ENCODE peak calls at places on chromosomes 3 and 15, in five cellular contexts. B is heart right ventricle, Z is GM10248, Y is uterus, O is astrocyte of the cerebellum. L is an unnamed sample.

GRCh38 chr3:47003461-47004368 is 24.2 kb downstream of the NBEAL2 start:
- DNase-seq in B (peak; percentile 14), O (no peak), Z (no peak), Y (peak; percentile 18), L (no peak)

GRCh38 chr3:163071684-163072083 is 1575.1 kb downstream of the OTOL1 start:
- DNase-seq in Z (no peak), O (no peak), B (no peak), Y (no peak), L (no peak)

GRCh38 chr3:171525437-171525836 is 65.2 kb upstream of the TNIK start:
- DNase-seq in B (no peak), Z (no peak), Y (no peak), O (no peak), L (no peak)

GRCh38 chr15:52529289-52529929 is 729 bp upstream of the MYO5A start:
- DNase-seq in Y (peak; percentile 17), B (no peak), O (no peak), Z (peak; percentile 21), L (no peak)

GRCh38 chr15:82858932-82859331 is 49.5 kb downstream of the WHAMM start:
- DNase-seq in B (no peak), Z (no peak), Y (no peak), O (no peak), L (no peak)

GRCh38 chr15:78341057-78341763 is 1.1 kb downstream of the CRABP1 start:
- DNase-seq in O (no peak), B (no peak), Y (no peak), Z (no peak), L (no peak)

GRCh38 chr3:115713247-115713646 is 89.9 kb downstream of the GAP43 start:
- DNase-seq in B (no peak), Y (no peak), O (no peak), Z (no peak), L (no peak)

GRCh38 chr15:68787609-68788264 is 33.0 kb downstream of the ANP32A start:
- DNase-seq in B (no peak), Y (no peak), Z (no peak), O (no peak), L (no peak)

GRCh38 chr3:197559662-197560061 is 3.9 kb upstream of the BDH1 start:
- DNase-seq in Y (no peak), Z (no peak), B (no peak), O (no peak), L (no peak)

GRCh38 chr15:70802629-70803028 is 39.3 kb upstream of the UACA start:
- DNase-seq in Y (no peak), O (no peak), Z (no peak), B (peak; percentile 34), L (no peak)

GRCh38 chr15:40785158-40785557 is 15.4 kb downstream of the C15orf62 start:
- DNase-seq in O (no peak), Y (no peak), Z (no peak), B (no peak), L (no peak)

GRCh38 chr15:93152951-93153350 is 63.9 kb upstream of the RGMA start:
- DNase-seq in O (peak; percentile 58), Y (peak; percentile 78), Z (no peak), B (peak; percentile 66), L (no peak)

GRCh38 chr3:30743086-30743619 is 136.8 kb downstream of the TGFBR2 start:
- DNase-seq in B (no peak), Y (no peak), O (no peak), Z (no peak), L (no peak)

GRCh38 chr3:141336672-141337522 is 31.4 kb upstream of the ZBTB38 start:
- DNase-seq in B (no peak), O (peak; percentile 23), Y (no peak), Z (peak; percentile 78), L (no peak)

GRCh38 chr3:174216948-174217718 is 642.0 kb upstream of the NAALADL2 start:
- DNase-seq in B (no peak), O (no peak), Z (no peak), Y (no peak), L (no peak)

GRCh38 chr15:89958107-89958805 is 42.9 kb upstream of the ZNF710 start:
- DNase-seq in Y (no peak), Z (no peak), B (no peak), O (no peak), L (no peak)

GRCh38 chr3:190585771-190586630 is 72.1 kb downstream of the IL1RAP start:
- DNase-seq in Y (peak; percentile 19), O (no peak), B (no peak), Z (no peak), L (no peak)

GRCh38 chr15:74130089-74130848 is at the start of gene ISLR2:
- DNase-seq in B (no peak), Y (no peak), O (no peak), Z (no peak), L (no peak)

GRCh38 chr15:90619468-90619867 is 89.7 kb downstream of the CRTC3 start:
- DNase-seq in O (no peak), Z (no peak), Y (no peak), B (no peak), L (no peak)

GRCh38 chr3:60125686-60126085 is 1075.9 kb upstream of the CFAP20DC start:
- DNase-seq in Y (no peak), O (no peak), Z (no peak), B (no peak), L (no peak)

GRCh38 chr15:56946150-56946549 is 27.7 kb downstream of the TCF12 start:
- DNase-seq in B (no peak), Z (no peak), O (no peak), Y (no peak), L (no peak)

GRCh38 chr15:78944669-78945407 is at the start of gene CTSH:
- DNase-seq in Z (peak; percentile 94), O (no peak), Y (peak; percentile 70), B (peak; percentile 87), L (peak; percentile 94)

GRCh38 chr3:140308535-140308934 is 369.3 kb upstream of the TRIM42 start:
- DNase-seq in O (no peak), Z (no peak), B (no peak), Y (no peak), L (no peak)

GRCh38 chr3:9976736-9977709 is 9.6 kb downstream of the EMC3 start:
- DNase-seq in Z (no peak), B (peak; percentile 52), Y (peak; percentile 87), O (peak; percentile 89), L (no peak)

GRCh38 chr3:46325645-46326300 is 28.1 kb upstream of the CCR2 start:
- DNase-seq in O (no peak), Y (no peak), Z (no peak), B (no peak), L (no peak)

GRCh38 chr15:75840659-75841058 is 2.6 kb upstream of the UBE2Q2 start:
- DNase-seq in Y (peak; percentile 53), B (no peak), O (peak; percentile 62), Z (no peak), L (no peak)

GRCh38 chr3:173044998-173045397 is 96.0 kb downstream of the SPATA16 start:
- DNase-seq in O (no peak), B (no peak), Y (no peak), Z (no peak), L (no peak)

GRCh38 chr3:10843378-10843777 is 27.4 kb downstream of the SLC6A11 start:
- DNase-seq in Y (no peak), B (no peak), Z (no peak), O (no peak), L (no peak)

GRCh38 chr3:160948273-160948672 is 156.9 kb downstream of the B3GALNT1 start:
- DNase-seq in B (no peak), O (no peak), Z (no peak), Y (no peak), L (no peak)

GRCh38 chr3:59782664-59783063 is 732.8 kb upstream of the CFAP20DC start:
- DNase-seq in Y (no peak), O (no peak), B (no peak), Z (no peak), L (no peak)

GRCh38 chr3:184448321-184449160 is 68.7 kb downstream of the CHRD start:
- DNase-seq in B (no peak), Y (no peak), O (peak; percentile 95), Z (no peak), L (no peak)

GRCh38 chr3:33331414-33331813 is 54.2 kb downstream of the FBXL2 start:
- DNase-seq in Z (no peak), B (no peak), O (no peak), Y (no peak), L (no peak)

GRCh38 chr15:42621386-42621785 is 46.0 kb downstream of the STARD9 start:
- DNase-seq in Z (no peak), O (no peak), B (no peak), Y (no peak), L (no peak)

GRCh38 chr3:108320746-108321350 is 24.5 kb downstream of the HHLA2 start:
- DNase-seq in Y (no peak), B (no peak), O (no peak), Z (no peak), L (no peak)

GRCh38 chr3:177230641-177231040 is 33.4 kb upstream of the TBL1XR1 start:
- DNase-seq in Y (no peak), B (no peak), O (no peak), Z (no peak), L (no peak)

GRCh38 chr3:186930143-186930638 is at the start of gene ST6GAL1:
- DNase-seq in Y (peak; percentile 60), Z (peak; percentile 84), O (no peak), B (peak; percentile 77), L (no peak)
- TF ChIP-seq CTCF in Y (no peak), Z (peak; percentile 35), O (peak; percentile 45), B (peak; percentile 33), L (peak; percentile 20)

GRCh38 chr3:181568693-181569092 is 143.0 kb upstream of the SOX2 start:
- DNase-seq in B (no peak), Y (no peak), Z (no peak), O (no peak), L (no peak)
- TF ChIP-seq CTCF in B (no peak), Y (no peak), Z (no peak), O (no peak), L (no peak)

GRCh38 chr3:117553461-117553860 is 843.9 kb downstream of the TUSC7 start:
- DNase-seq in Y (no peak), O (no peak), Z (peak; percentile 19), B (no peak), L (no peak)

GRCh38 chr3:117545484-117545883 is 835.9 kb downstream of the TUSC7 start:
- DNase-seq in Z (no peak), B (no peak), O (no peak), Y (no peak), L (no peak)

GRCh38 chr3:117548600-117548999 is 839.0 kb downstream of the TUSC7 start:
- DNase-seq in Z (no peak), B (no peak), O (no peak), Y (no peak), L (no peak)

GRCh38 chr3:117547956-117548550 is 838.5 kb downstream of the TUSC7 start:
- DNase-seq in B (no peak), O (peak; percentile 34), Y (no peak), Z (no peak), L (no peak)

GRCh38 chr3:117549716-117550115 is 840.1 kb downstream of the TUSC7 start:
- DNase-seq in Z (no peak), Y (no peak), O (no peak), B (no peak), L (no peak)
- TF ChIP-seq CTCF in Z (no peak), Y (no peak), O (no peak), B (no peak), L (peak; percentile 7)

DNA sequence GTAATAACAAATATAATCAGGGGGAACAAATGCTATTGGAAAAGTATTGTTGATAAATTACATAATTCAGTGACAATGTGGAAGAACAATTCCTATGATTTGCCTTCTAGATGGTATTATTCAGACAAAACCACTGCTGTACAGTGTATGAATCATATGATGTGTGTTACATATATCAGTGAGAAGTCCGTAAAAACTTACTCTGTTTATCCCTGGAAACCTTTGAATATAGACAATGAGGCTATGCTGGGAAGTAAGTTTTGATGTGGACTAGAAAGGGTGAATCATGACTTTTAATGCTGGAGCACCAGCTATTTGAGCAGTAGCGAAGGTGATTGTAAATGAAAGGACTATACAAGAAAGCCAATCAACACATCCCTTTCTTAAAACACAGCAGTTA is 17.9 kb downstream of the C3orf38 start:
- DNase-seq in B (no peak), Y (no peak), Z (no peak), O (no peak), L (no peak)
- TF ChIP-seq CTCF in B (no peak), Y (no peak), Z (no peak), O (no peak), L (no peak)